ENCODE peak calls at places on chromosomes 1 and 21, in six cellular contexts. C is CD8-positive, alpha-beta T cell; V is heart left ventricle; K is pancreas; D is OCI-LY7; A is suprapubic skin. R is an unnamed sample. For H3K4me1, the result is how much of the 10 kb centered on the place peaks cover.

GRCh38 chr1:230176871-230177411 is 109.9 kb downstream of the GALNT2 start:
- DNase-seq in C (no peak), D (no peak), V (peak), K (peak), A (no peak), R (no peak)

GRCh38 chr1:164382384-164382783 is 176.6 kb upstream of the PBX1 start:
- DNase-seq in C (no peak), V (no peak), A (no peak), D (no peak), K (no peak), R (no peak)

GRCh38 chr1:81364075-81364474 is 436.7 kb upstream of the ADGRL2 start:
- DNase-seq in K (no peak), D (no peak), V (no peak), C (no peak), A (no peak), R (no peak)

GRCh38 chr1:33338495-33339211 is 17.8 kb upstream of the A3GALT2 start:
- DNase-seq in A (no peak), V (peak), C (no peak), K (peak), D (no peak), R (no peak)

GRCh38 chr1:237071641-237072420 is 29.8 kb downstream of the RYR2 start:
- DNase-seq in V (no peak), K (no peak), A (no peak), D (no peak), C (no peak), R (no peak)

GRCh38 chr1:229148041-229148671 is 122.8 kb upstream of the RAB4A start:
- DNase-seq in V (peak), D (no peak), C (no peak), K (peak), A (no peak), R (no peak)

GRCh38 chr21:33395866-33396265 is 7.3 kb upstream of the IFNGR2 start:
- DNase-seq in C (no peak), K (no peak), A (no peak), V (no peak), D (no peak), R (no peak)

GRCh38 chr1:195939844-195940243 is 668.4 kb downstream of the KCNT2 start:
- DNase-seq in C (no peak), D (no peak), V (no peak), K (no peak), A (no peak), R (no peak)

GRCh38 chr21:26846036-26846931 is 1.1 kb upstream of the ADAMTS1 start:
- DNase-seq in C (no peak), V (peak), K (peak), D (no peak), A (peak), R (no peak)

GRCh38 chr1:16145030-16145987 is 10.6 kb downstream of the EPHA2 start:
- DNase-seq in K (peak), V (peak), A (no peak), C (no peak), D (no peak), R (peak)

GRCh38 chr1:10677508-10678364 is 118.7 kb downstream of the CASZ1 start:
- DNase-seq in K (no peak), A (no peak), C (no peak), D (no peak), V (peak), R (no peak)

GRCh38 chr1:2115008-2115921 is 65.1 kb downstream of the PRKCZ start:
- DNase-seq in A (no peak), C (no peak), D (no peak), V (no peak), K (no peak), R (no peak)

GRCh38 chr1:109116286-109116685 is 2.4 kb downstream of the ELAPOR1 start:
- DNase-seq in D (no peak), K (peak), A (no peak), V (no peak), C (no peak), R (no peak)

GRCh38 chr21:44510508-44511218 is 29.3 kb downstream of the KRTAP10-1 start:
- DNase-seq in A (no peak), V (peak), D (peak), C (peak), K (peak), R (no peak)

GRCh38 chr1:155003227-155003765 is 694 bp downstream of the ZBTB7B start:
- DNase-seq in C (no peak), K (no peak), V (peak), A (no peak), D (peak), R (no peak)

GRCh38 chr1:234841710-234842231 is 231.8 kb upstream of the IRF2BP2 start:
- DNase-seq in K (no peak), A (no peak), D (peak), V (peak), C (no peak), R (peak)

GRCh38 chr1:77051406-77051805 is 167.8 kb downstream of the PIGK start:
- DNase-seq in A (no peak), V (no peak), K (no peak), C (no peak), D (no peak), R (no peak)

GRCh38 chr1:151920147-151920546 is 10.8 kb upstream of the THEM4 start:
- DNase-seq in A (no peak), D (peak), C (no peak), V (no peak), K (no peak), R (no peak)

GRCh38 chr1:151919246-151919645 is 9.9 kb upstream of the THEM4 start:
- DNase-seq in K (no peak), A (no peak), V (no peak), C (no peak), D (no peak), R (no peak)

GRCh38 chr1:151918819-151919218 is 9.5 kb upstream of the THEM4 start:
- DNase-seq in V (no peak), K (no peak), C (no peak), A (no peak), D (no peak), R (no peak)

GRCh38 chr1:151924691-151925587 is 15.6 kb upstream of the THEM4 start:
- DNase-seq in K (no peak), V (no peak), C (no peak), D (no peak), A (no peak), R (no peak)

DNA sequence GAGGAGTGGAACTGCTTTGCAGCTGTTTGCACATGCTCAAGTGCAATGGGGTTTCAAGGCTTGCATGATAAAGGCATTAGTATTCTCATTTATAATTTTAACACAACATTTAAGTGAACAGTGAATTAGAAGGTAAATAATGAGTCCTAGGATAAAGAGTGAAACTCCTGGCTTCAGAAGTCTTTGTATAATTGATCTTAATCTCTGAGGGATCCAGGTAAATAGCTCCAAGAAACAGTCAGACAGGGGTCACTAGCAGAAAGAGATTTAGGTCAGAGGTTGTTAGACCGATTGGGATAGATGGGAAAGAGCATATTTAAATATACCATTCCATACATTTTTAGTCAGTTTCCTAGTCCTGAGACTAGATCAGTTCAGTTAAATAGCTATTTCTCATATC is 14.1 kb upstream of the THEM4 start:
- DNase-seq in A (no peak), D (no peak), V (no peak), K (no peak), C (no peak), R (no peak)
- H3K4me1 ChIP-seq in A (under half), D (half or more), V (under half), K (under half), C (under half), R (under half)

GRCh38 chr1:159595006-159595405 is 7.4 kb downstream of the APCS start:
- DNase-seq in C (no peak), A (no peak), V (no peak), K (no peak), D (no peak), R (no peak)

GRCh38 chr1:159598196-159598595 is 10.6 kb downstream of the APCS start:
- DNase-seq in A (no peak), D (no peak), V (no peak), K (no peak), C (no peak), R (no peak)

GRCh38 chr1:159602501-159602900 is 14.9 kb downstream of the APCS start:
- DNase-seq in C (no peak), D (no peak), V (no peak), K (no peak), A (no peak), R (no peak)

GRCh38 chr1:159600894-159601293 is 13.3 kb downstream of the APCS start:
- DNase-seq in K (no peak), C (no peak), V (no peak), D (no peak), A (no peak), R (no peak)
- H3K27ac ChIP-seq in K (no peak), C (no peak), V (no peak), D (no peak), A (no peak), R (no peak)

GRCh38 chr21:42614811-42615342 is 38.5 kb upstream of the PDE9A start:
- DNase-seq in A (peak), V (no peak), K (peak), D (peak), C (peak), R (no peak)

GRCh38 chr21:42612390-42612789 is 41.0 kb upstream of the PDE9A start:
- DNase-seq in D (no peak), A (no peak), K (no peak), C (no peak), V (no peak), R (no peak)

GRCh38 chr21:42615924-42616323 is 37.5 kb upstream of the PDE9A start:
- DNase-seq in A (no peak), D (no peak), C (no peak), V (no peak), K (no peak), R (no peak)

GRCh38 chr21:42613756-42614155 is 39.7 kb upstream of the PDE9A start:
- DNase-seq in D (no peak), V (no peak), A (peak), K (no peak), C (no peak), R (no peak)

GRCh38 chr21:42614391-42614790 is 39.0 kb upstream of the PDE9A start:
- DNase-seq in C (peak), V (no peak), A (peak), K (no peak), D (no peak), R (no peak)
- H3K4me1 ChIP-seq in C (under half), V (under half), A (under half), K (under half), D (under half), R (under half)

GRCh38 chr1:223402790-223403142 is 9.6 kb downstream of the CCDC185 start:
- DNase-seq in K (no peak), A (no peak), C (no peak), V (no peak), D (no peak), R (no peak)
- H3K27ac ChIP-seq in K (no peak), A (no peak), C (no peak), V (no peak), D (no peak), R (no peak)

GRCh38 chr1:44034976-44035716 is 3.9 kb upstream of the SLC6A9 start:
- DNase-seq in D (no peak), K (no peak), A (no peak), V (no peak), C (no peak), R (no peak)

GRCh38 chr1:44031900-44032817 is 897 bp upstream of the SLC6A9 start:
- DNase-seq in K (no peak), V (no peak), C (no peak), D (no peak), A (no peak), R (no peak)

GRCh38 chr1:44033041-44033575 is 1.8 kb upstream of the SLC6A9 start:
- DNase-seq in C (no peak), K (no peak), A (no peak), D (no peak), V (no peak), R (no peak)

GRCh38 chr1:44034423-44034822 is 3.2 kb upstream of the SLC6A9 start:
- DNase-seq in V (no peak), A (no peak), D (no peak), C (no peak), K (no peak), R (no peak)

DNA sequence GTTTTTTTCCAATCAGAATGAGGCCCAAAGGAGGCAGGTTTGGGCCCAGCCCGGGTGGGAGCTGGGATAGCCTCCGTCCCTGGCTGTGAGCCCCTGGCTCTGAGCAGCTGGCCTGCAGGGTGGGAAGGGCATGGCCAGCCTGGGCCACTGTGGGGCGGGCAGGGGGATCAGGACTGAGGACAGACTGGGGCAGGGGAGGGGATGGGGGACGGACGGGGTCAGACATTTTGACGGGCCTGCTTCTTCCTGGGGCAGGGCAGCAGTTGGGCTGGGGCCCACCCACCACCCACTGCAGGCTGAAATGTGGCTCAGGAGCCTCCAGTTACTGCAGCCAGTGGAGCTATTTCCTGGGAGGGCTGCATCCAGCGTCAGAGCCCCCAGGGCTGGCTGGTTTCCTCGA is 2.5 kb upstream of the SLC6A9 start:
- DNase-seq in K (no peak), C (no peak), A (no peak), D (no peak), V (no peak), R (no peak)
- H3K4me1 ChIP-seq in K (under half), C (under half), A (half or more), D (under half), V (under half), R (under half)

DNA sequence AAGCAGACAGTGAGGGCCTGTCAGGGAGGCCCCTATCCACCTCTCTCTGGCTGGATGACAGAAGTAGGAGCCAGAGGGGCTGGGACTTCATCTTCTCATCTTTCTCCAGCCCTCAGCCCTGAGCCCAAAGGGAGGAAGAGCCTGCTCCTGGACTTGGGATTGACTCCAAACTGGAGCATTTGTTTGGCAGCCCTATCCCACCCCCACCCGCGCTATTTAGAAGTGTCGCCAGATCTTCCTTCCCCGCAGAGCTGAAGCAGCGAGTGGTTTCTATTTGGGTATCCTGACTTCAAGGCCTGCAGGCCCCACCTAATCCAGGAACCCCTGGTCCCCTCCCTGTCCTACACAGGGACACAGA is 9.6 kb downstream of the NES start:
- DNase-seq in D (no peak), C (no peak), A (no peak), K (no peak), V (peak), R (no peak)
- H3K27ac ChIP-seq in D (no peak), C (no peak), A (peak), K (no peak), V (peak), R (peak)

DNA sequence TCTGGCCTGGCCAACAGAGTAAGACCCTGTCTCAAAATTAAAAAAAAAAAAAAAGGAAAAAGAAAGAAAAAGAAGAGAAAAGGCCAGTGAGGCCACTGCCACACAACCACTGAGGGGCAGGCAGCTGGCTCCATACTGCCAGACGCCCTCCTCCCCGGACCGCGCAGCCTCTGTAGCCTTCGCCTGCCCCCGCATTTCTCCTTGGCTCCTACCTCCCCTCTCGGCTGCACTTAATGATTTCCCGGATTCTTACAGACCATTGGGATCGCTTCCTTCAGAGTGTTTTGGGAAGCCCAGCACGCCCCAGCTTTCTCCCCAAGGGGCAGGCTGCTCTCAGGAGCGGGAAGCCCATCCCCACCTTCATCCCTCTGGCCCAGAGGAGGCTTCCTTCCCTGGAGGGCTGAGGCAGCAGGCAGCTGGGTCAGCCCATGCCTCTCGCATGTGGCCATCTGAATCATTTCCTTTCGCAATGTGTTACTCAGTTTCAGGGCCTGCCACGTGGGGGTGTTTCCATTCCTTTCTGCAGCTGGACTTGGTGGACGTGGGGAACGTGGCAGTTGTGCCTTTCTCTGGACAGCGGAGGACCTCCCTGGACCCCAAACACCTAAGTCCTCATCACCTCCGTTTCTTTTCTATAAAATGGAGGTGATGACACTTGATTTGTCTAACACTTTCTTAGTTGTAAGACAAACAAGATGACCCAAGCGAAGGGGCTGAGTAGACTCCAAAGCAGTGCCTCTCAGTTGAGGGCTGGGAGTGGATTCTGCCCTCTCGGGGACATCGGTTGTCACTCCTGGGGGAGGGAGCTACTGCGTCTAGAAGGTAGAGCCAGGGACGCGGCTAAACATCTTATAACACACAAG is 2.3 kb downstream of the SLC2A5 start:
- DNase-seq in A (no peak), D (peak), C (no peak), V (peak), K (peak), R (peak)
- H3K4me1 ChIP-seq in A (under half), D (half or more), C (under half), V (under half), K (under half), R (under half)

R was measured in ascending aorta.